ENCODE peak calls at places on chromosome 10, in eight cellular contexts. Q is transverse colon, L is mucosa of descending colon, X is coronary artery, W is left lung, O is body of pancreas, Z is lung, I is fibroblast of the aortic adventitia. A is an unnamed sample.

GRCh38 chr10:131847241-131847783 is 53.5 kb upstream of the PPP2R2D start:
- DNase-seq in L (no peak), Z (no peak), O (no peak), I (no peak), W (peak), Q (no peak), X (peak), A (no peak)

GRCh38 chr10:29588640-29589421 is 45.9 kb downstream of the SVIL start:
- DNase-seq in W (no peak), I (peak), L (no peak), O (no peak), Z (peak), Q (no peak), X (peak), A (peak)

GRCh38 chr10:70334526-70335245 is 47.7 kb downstream of the LRRC20 start:
- DNase-seq in Z (no peak), W (no peak), X (no peak), O (no peak), Q (no peak), L (no peak), I (no peak), A (no peak)

GRCh38 chr10:78664929-78665525 is 403.7 kb upstream of the ZMIZ1 start:
- DNase-seq in Q (no peak), W (no peak), I (peak), Z (no peak), L (no peak), O (peak), X (no peak), A (peak)

GRCh38 chr10:11528286-11528685 is 83.2 kb downstream of the USP6NL start:
- DNase-seq in Z (no peak), O (no peak), L (no peak), X (no peak), W (no peak), I (no peak), Q (no peak), A (no peak)

GRCh38 chr10:118543714-118544400 is 51.6 kb downstream of the PRLHR start:
- DNase-seq in L (no peak), I (peak), O (peak), Q (peak), X (no peak), Z (peak), W (no peak), A (peak)

GRCh38 chr10:49610735-49611165 is 640 bp downstream of the SLC18A3 start:
- DNase-seq in Q (no peak), O (no peak), X (peak), W (no peak), L (no peak), I (no peak), Z (no peak), A (no peak)

GRCh38 chr10:3928569-3928968 is 143.6 kb upstream of the KLF6 start:
- DNase-seq in I (no peak), Z (no peak), X (no peak), L (no peak), O (no peak), Q (no peak), W (no peak), A (no peak)

GRCh38 chr10:30873408-30873807 is 158.3 kb downstream of the ZNF438 start:
- DNase-seq in O (no peak), W (no peak), I (no peak), X (no peak), Z (no peak), L (no peak), Q (no peak), A (no peak)

DNA sequence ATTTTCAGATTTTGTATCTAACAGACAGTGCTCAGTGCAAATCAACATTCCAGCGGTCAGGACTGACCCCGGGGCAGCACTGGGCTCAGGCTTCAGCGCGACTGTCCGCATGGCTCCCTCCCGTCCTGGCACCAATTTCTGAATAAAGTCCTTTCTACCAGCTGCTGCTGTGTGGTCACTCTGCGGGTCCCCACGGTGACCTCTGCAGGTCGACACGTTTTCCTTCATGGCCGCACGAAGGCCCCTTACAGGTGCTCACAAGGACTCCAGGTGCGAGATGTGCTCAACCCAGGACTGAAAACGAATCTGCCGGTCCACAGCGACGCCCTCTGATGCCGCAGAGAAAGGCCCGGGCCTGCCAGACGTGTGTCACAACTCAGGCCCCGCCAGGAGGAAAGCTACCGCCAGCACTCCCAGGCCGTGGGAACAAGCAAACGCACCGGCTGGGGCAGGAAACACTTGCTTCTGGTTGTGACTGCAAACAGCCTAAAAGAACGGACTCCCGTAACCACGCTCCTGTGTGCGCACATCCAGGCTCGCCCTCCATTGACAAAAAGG is 3.7 kb upstream of the UTF1 start:
- DNase-seq in Q (no peak), W (no peak), X (no peak), O (no peak), L (no peak), Z (no peak), I (no peak), A (no peak)
- TF ChIP-seq CTCF in Q (no peak), W (no peak), X (no peak), O (no peak), L (no peak), Z (no peak), I (no peak), A (no peak)

DNA sequence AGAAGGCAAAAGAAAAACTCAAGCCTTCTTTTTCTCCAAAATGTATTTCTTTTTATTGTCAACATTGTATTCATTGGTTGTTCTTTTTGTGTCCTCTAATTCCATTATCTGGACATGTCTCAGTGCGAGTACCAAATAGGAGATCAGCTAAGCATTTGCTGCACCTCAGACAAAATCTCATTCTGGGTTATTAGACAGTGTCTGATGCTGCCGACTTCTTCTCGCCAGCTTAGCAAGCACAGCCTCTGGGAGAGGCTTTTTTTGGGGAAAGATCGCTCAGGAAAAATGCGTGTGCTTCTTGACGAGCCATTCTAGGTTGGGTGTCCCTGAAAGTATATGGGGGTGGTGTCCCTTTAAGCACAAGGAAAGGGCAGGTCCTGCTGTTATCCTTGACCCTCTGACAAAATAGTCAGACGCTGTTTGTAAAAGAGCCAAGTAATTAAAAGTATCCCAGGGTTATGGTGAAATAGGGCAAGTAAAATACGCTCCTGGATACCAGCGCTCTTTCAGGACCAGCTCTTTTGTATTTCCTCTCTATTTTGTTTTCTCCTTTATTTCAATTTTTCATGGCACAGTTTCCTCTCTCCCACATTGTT is 540.1 kb upstream of the FZD8 start:
- DNase-seq in I (peak), O (no peak), X (no peak), Q (no peak), L (no peak), Z (no peak), W (no peak), A (no peak)
- H3K4me3 ChIP-seq in I (peak), O (no peak), X (peak), Q (no peak), L (no peak), Z (no peak), W (no peak), A (no peak)

GRCh38 chr10:119644215-119644826 is 6.9 kb upstream of the BAG3 start:
- DNase-seq in X (no peak), Q (no peak), I (no peak), L (no peak), Z (no peak), O (no peak), W (no peak), A (no peak)
- TF ChIP-seq CTCF in X (no peak), Q (no peak), I (no peak), L (no peak), Z (no peak), O (no peak), W (no peak), A (peak)

DNA sequence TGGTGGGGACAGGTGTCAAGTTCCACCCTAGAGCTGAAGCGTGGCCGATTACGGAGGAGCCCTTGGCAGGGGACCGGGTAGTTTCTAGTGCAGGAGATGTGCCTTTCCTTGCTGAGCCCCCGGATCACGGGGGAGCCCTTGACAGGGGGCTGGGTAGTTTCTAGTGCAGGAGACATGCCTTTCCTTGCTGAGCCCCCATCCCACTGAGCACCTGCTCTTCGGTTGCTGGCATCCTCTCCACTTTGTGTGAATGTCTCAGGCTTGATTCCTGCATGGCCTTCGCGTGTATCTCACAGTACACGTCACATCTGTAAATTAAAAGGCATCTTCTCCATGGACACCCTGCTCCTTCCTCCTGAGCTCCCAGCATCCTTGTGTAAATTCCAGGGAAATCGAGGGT is 263.5 kb downstream of the ADARB2 start:
- DNase-seq in X (no peak), W (no peak), I (no peak), L (no peak), O (no peak), Q (no peak), Z (no peak), A (no peak)
- H3K4me3 ChIP-seq in X (no peak), W (no peak), I (no peak), L (no peak), O (no peak), Q (no peak), Z (no peak), A (no peak)

DNA sequence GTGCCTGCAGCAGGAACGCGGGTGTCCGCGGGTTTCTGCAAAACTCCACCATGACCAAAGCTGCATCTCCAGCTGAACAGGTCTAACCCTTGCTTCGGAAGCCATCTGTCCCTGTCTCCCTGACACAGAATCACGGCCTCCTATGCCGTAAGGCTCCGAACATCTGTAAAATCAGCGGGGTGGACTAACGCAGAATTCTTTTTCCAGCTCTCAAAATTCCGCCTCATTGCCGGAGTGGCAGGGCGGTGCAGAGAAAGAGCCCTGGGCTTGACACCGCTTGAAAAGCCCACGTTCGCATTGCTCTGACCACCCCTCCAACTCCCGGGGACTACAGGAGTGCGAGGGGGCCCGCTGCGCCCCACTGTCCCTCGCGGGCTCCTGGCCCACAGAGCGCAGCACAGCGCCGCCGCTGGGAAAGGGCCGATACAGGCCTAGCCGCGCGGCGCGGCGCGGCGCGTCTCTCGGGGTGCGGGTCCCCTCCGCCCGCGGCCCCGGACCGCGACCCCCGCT is 409 bp downstream of the DNMBP start:
- DNase-seq in W (no peak), Q (peak), I (peak), O (peak), X (peak), Z (no peak), L (no peak), A (no peak)
- TF ChIP-seq CTCF in W (no peak), Q (peak), I (peak), O (peak), X (peak), Z (peak), L (no peak), A (peak)

GRCh38 chr10:68336952-68337351 is 4.2 kb upstream of the PBLD start:
- DNase-seq in L (no peak), I (no peak), Q (no peak), Z (no peak), O (no peak), X (no peak), W (no peak), A (no peak)
- H3K4me3 ChIP-seq in L (no peak), I (no peak), Q (no peak), Z (no peak), O (no peak), X (peak), W (no peak), A (no peak)

GRCh38 chr10:103979530-103979929 is 12.6 kb downstream of the SLK start:
- DNase-seq in O (no peak), L (no peak), Q (no peak), Z (no peak), X (no peak), I (no peak), W (no peak), A (no peak)

GRCh38 chr10:103983367-103983911 is 16.5 kb downstream of the SLK start:
- DNase-seq in W (no peak), L (no peak), I (peak), Z (no peak), X (no peak), Q (no peak), O (no peak), A (no peak)

GRCh38 chr10:103980246-103980906 is 13.4 kb downstream of the SLK start:
- DNase-seq in O (no peak), Q (no peak), X (no peak), Z (no peak), L (no peak), W (no peak), I (no peak), A (no peak)

GRCh38 chr10:103985726-103986125 is 18.8 kb downstream of the SLK start:
- DNase-seq in I (peak), L (no peak), Q (no peak), Z (no peak), W (no peak), X (no peak), O (no peak), A (no peak)

GRCh38 chr10:103982639-103983038 is 15.7 kb downstream of the SLK start:
- DNase-seq in Q (no peak), I (no peak), L (no peak), X (no peak), Z (no peak), W (no peak), O (peak), A (no peak)
- TF ChIP-seq CTCF in Q (no peak), I (no peak), L (no peak), X (no peak), Z (no peak), W (no peak), O (no peak), A (peak)

GRCh38 chr10:45375101-45375500 is 1.1 kb downstream of the ALOX5 start:
- DNase-seq in X (no peak), O (no peak), Q (no peak), L (no peak), Z (no peak), I (no peak), W (no peak), A (no peak)
- H3K4me3 ChIP-seq in X (peak), O (no peak), Q (no peak), L (no peak), Z (no peak), I (no peak), W (peak), A (no peak)

DNA sequence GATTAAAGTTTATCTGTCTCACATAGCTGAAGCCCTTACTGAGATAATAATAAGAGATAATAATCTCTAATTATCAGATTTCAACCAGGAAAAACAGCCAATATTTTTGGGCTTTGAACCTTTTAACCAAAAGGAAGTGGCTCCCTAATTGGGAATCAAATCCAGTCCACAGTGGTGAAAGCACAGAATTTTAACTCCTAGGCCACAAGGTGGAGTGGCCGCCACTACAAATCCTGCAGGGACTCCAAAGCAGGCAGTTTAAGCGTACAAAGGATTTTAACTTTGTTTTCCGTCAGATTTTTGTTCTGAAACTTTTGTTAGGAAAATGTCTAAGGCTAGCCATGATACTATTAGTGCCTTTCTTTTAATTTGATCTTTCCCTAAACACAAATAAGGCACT is 99.6 kb upstream of the CCNY start:
- DNase-seq in O (no peak), I (peak), Q (no peak), Z (no peak), W (no peak), L (no peak), X (no peak), A (peak)
- TF ChIP-seq CTCF in O (no peak), I (peak), Q (no peak), Z (no peak), W (no peak), L (no peak), X (no peak), A (peak)